ENCODE peak calls at places on chromosomes 7 and 10, in eight cellular contexts. K, D, O, X, Y, N, T and J are unnamed samples.

GRCh38 chr7:80449841-80450240 is 62.0 kb downstream of the GNAT3 start:
- DNase-seq in D (no peak), X (no peak), N (no peak), T (no peak), K (no peak), O (peak), Y (no peak), J (no peak)

GRCh38 chr10:21100871-21101514 is 203.9 kb upstream of the NEBL start:
- DNase-seq in D (peak), N (no peak), T (no peak), Y (no peak), O (no peak), K (no peak), X (no peak), J (no peak)

GRCh38 chr7:139317954-139318505 is 23.1 kb upstream of the FMC1 start:
- DNase-seq in K (no peak), N (no peak), Y (no peak), D (no peak), O (no peak), T (no peak), X (no peak), J (no peak)

GRCh38 chr7:28382146-28382545 is 30.2 kb upstream of the CREB5 start:
- DNase-seq in Y (no peak), K (no peak), T (no peak), N (no peak), D (no peak), X (no peak), O (no peak), J (no peak)

GRCh38 chr10:73076361-73077183 is 20.1 kb downstream of the P4HA1 start:
- DNase-seq in K (no peak), O (peak), D (peak), X (no peak), T (no peak), Y (peak), N (peak), J (no peak)

GRCh38 chr7:38199154-38199553 is 21.1 kb downstream of the STARD3NL start:
- DNase-seq in D (no peak), O (no peak), T (no peak), N (no peak), K (no peak), Y (no peak), X (no peak), J (no peak)

GRCh38 chr10:14705548-14706234 is 69.0 kb downstream of the FAM107B start:
- DNase-seq in K (no peak), O (no peak), N (no peak), D (peak), Y (no peak), T (no peak), X (no peak), J (no peak)

GRCh38 chr10:76432274-76433012 is 1001.0 kb downstream of the LRMDA start:
- DNase-seq in Y (peak), T (no peak), D (peak), X (peak), N (peak), K (no peak), O (no peak), J (peak)

GRCh38 chr7:97772034-97772891 is 40.4 kb downstream of the TAC1 start:
- DNase-seq in O (no peak), K (no peak), D (no peak), X (no peak), Y (no peak), N (no peak), T (no peak), J (no peak)

GRCh38 chr10:69407621-69408301 is 9.0 kb downstream of the TACR2 start:
- DNase-seq in O (no peak), K (peak), N (peak), X (no peak), Y (no peak), D (peak), T (no peak), J (peak)

GRCh38 chr7:6151994-6152735 is 120.3 kb downstream of the CYTH3 start:
- DNase-seq in X (no peak), K (no peak), T (no peak), Y (no peak), N (no peak), O (no peak), D (no peak), J (no peak)

GRCh38 chr7:96800824-96801223 is 91.2 kb upstream of the SEM1 start:
- DNase-seq in T (no peak), O (no peak), K (no peak), N (no peak), X (no peak), Y (no peak), D (no peak), J (no peak)

GRCh38 chr7:130649004-130649790 is 19.4 kb downstream of the COPG2 start:
- DNase-seq in O (no peak), D (peak), Y (no peak), T (no peak), N (no peak), X (no peak), K (no peak), J (no peak)

GRCh38 chr7:1142051-1142635 is 17.9 kb downstream of the ZFAND2A start:
- DNase-seq in O (no peak), Y (no peak), X (no peak), T (no peak), K (no peak), D (no peak), N (no peak), J (no peak)

GRCh38 chr7:95481768-95482167 is 4.0 kb upstream of the ASB4 start:
- DNase-seq in T (no peak), K (no peak), N (no peak), X (no peak), Y (no peak), D (no peak), O (no peak), J (no peak)

GRCh38 chr10:47165711-47166404 is 134.1 kb upstream of the GDF10 start:
- DNase-seq in N (peak), O (peak), T (no peak), Y (peak), K (no peak), X (peak), D (peak), J (no peak)

GRCh38 chr7:107660381-107661080 is at the start of gene SLC26A4:
- DNase-seq in D (peak), K (no peak), Y (no peak), O (peak), N (peak), X (peak), T (no peak), J (no peak)

GRCh38 chr10:122350893-122351292 is 23.6 kb upstream of the PLEKHA1 start:
- DNase-seq in X (no peak), Y (no peak), N (no peak), K (no peak), T (no peak), O (no peak), D (no peak), J (no peak)

GRCh38 chr7:151006590-151007300 is 15.9 kb downstream of the NOS3 start:
- DNase-seq in Y (no peak), D (no peak), X (no peak), O (no peak), K (no peak), T (no peak), N (no peak), J (peak)

GRCh38 chr7:42869131-42870020 is 42.5 kb downstream of the C7orf25 start:
- DNase-seq in D (no peak), K (no peak), X (no peak), N (no peak), O (no peak), T (no peak), Y (no peak), J (no peak)

GRCh38 chr7:32074787-32075570 is 4.8 kb upstream of the PDE1C start:
- DNase-seq in N (no peak), X (no peak), Y (no peak), K (no peak), O (no peak), D (no peak), T (no peak), J (no peak)

GRCh38 chr7:121205777-121206176 is 123.0 kb upstream of the WNT16 start:
- DNase-seq in Y (no peak), O (no peak), D (no peak), T (no peak), X (no peak), N (no peak), K (no peak), J (no peak)

GRCh38 chr10:121708921-121709625 is 110.8 kb upstream of the FGFR2 start:
- DNase-seq in Y (no peak), O (no peak), X (no peak), K (peak), T (no peak), D (peak), N (no peak), J (no peak)

GRCh38 chr7:157490465-157490912 is 153.7 kb downstream of the DNAJB6 start:
- DNase-seq in D (peak), T (no peak), X (peak), O (no peak), Y (no peak), N (no peak), K (no peak), J (no peak)

GRCh38 chr7:92717982-92718716 is 118.2 kb downstream of the CDK6 start:
- DNase-seq in Y (peak), O (peak), D (peak), K (no peak), T (no peak), N (peak), X (peak), J (no peak)

GRCh38 chr7:102395958-102396709 is at the start of gene PRKRIP1:
- DNase-seq in X (peak), N (peak), T (peak), O (peak), K (peak), Y (peak), D (peak), J (peak)

GRCh38 chr7:32243891-32244290 is 173.7 kb upstream of the PDE1C start:
- DNase-seq in O (no peak), X (no peak), D (no peak), Y (no peak), T (no peak), K (no peak), N (no peak), J (no peak)

GRCh38 chr10:110305767-110306451 is 1.2 kb upstream of the SMNDC1 start:
- DNase-seq in X (peak), K (peak), T (peak), Y (peak), N (peak), O (peak), D (peak), J (peak)

GRCh38 chr10:60305394-60305892 is 84.2 kb downstream of the ANK3 start:
- DNase-seq in Y (no peak), N (no peak), D (peak), K (no peak), O (no peak), X (no peak), T (no peak), J (no peak)

GRCh38 chr7:117014099-117014656 is 60.9 kb downstream of the ST7 start:
- DNase-seq in N (no peak), Y (no peak), X (no peak), K (no peak), O (no peak), T (no peak), D (no peak), J (no peak)

GRCh38 chr10:23191764-23192395 is at the start of gene PTF1A:
- DNase-seq in X (no peak), N (no peak), O (peak), K (no peak), D (no peak), Y (no peak), T (no peak), J (peak)

GRCh38 chr7:159062596-159062995 is 82.1 kb downstream of the VIPR2 start:
- DNase-seq in K (no peak), N (no peak), X (no peak), Y (no peak), T (no peak), D (no peak), O (no peak), J (no peak)

GRCh38 chr7:64606385-64606784 is 43.5 kb upstream of the ZNF680 start:
- DNase-seq in N (no peak), O (no peak), K (no peak), Y (no peak), T (no peak), D (no peak), X (no peak), J (no peak)

GRCh38 chr10:132443605-132443997 is 46.6 kb downstream of the PWWP2B start:
- DNase-seq in K (peak), D (peak), Y (no peak), X (no peak), O (peak), N (peak), T (no peak), J (no peak)

GRCh38 chr10:48480397-48481374 is 124.2 kb downstream of the ARHGAP22 start:
- DNase-seq in Y (no peak), T (no peak), D (no peak), K (no peak), X (no peak), O (no peak), N (no peak), J (peak)

GRCh38 chr10:128811943-128812342 is 655.1 kb upstream of the MGMT start:
- DNase-seq in O (peak), K (no peak), N (no peak), Y (no peak), D (no peak), T (no peak), X (no peak), J (no peak)

GRCh38 chr10:128297709-128298457 is 171.7 kb upstream of the MKI67 start:
- DNase-seq in D (no peak), Y (no peak), T (no peak), O (no peak), K (no peak), N (no peak), X (no peak), J (no peak)

GRCh38 chr7:38312776-38313175 is 39.3 kb upstream of the TARP start:
- DNase-seq in K (peak), O (no peak), X (no peak), D (peak), Y (no peak), T (no peak), N (no peak), J (no peak)

GRCh38 chr10:67784584-67784983 is 53.4 kb downstream of the DNAJC12 start:
- DNase-seq in D (peak), N (no peak), Y (no peak), T (no peak), X (no peak), K (no peak), O (no peak), J (no peak)

DNA sequence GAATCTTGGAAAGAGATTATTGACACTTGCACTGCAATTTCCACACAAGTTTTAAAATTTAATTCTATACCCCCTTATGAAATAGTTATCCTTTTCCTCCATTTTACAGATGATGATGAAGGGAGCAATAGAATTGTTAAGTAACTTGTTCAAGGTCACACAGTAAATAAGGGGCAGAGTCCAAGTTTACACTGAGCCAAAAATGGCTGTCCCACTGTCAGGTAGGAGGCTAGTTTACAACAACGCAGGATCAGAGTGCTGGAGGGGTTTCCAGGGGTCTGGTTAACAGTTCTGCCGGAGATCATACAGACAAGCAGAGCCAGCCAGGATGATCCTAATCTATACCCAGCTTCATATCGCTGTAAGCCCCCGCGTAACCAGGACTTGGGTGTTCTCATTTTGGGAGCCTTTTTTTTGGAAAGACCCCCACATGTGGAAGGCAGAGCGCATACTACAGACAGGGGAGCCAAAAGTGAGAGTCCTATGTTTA is 566 bp upstream of the UNC5B start:
- DNase-seq in T (no peak), D (no peak), K (no peak), Y (no peak), X (no peak), O (no peak), N (no peak), J (no peak)
- H3K27ac ChIP-seq in T (no peak), D (no peak), K (peak), Y (peak), X (no peak), O (peak), N (no peak), J (no peak)

GRCh38 chr10:26870766-26871165 is 10.0 kb upstream of the ABI1 start:
- DNase-seq in X (no peak), D (no peak), T (no peak), N (no peak), O (no peak), Y (no peak), K (no peak), J (no peak)

GRCh38 chr10:26863677-26864076 is 2.9 kb upstream of the ABI1 start:
- DNase-seq in T (no peak), O (no peak), N (no peak), Y (no peak), X (no peak), K (no peak), D (no peak), J (no peak)

DNA sequence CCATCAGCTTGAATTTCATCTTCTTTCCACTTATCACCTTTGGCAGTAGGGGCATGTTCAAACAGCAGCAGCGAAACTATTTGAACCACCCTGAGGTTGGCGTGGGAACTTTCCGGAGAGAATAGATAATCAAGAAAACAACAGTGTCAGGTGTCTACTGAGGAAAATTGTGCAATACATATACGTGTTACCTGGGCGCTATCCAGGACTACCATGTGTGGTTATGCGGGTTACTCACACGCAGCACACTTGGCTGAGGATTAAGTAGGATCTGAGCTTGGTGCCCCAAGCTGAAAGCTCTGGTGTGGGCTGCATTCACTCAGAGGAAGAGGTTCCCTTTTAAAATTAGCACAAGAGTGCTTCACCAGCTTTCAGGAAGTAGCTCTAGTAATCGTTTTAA is 8.8 kb upstream of the ABI1 start:
- DNase-seq in T (no peak), K (no peak), N (no peak), Y (no peak), O (peak), D (peak), X (peak), J (no peak)
- H3K27ac ChIP-seq in T (no peak), K (no peak), N (no peak), Y (no peak), O (peak), D (no peak), X (no peak), J (no peak)

DNA sequence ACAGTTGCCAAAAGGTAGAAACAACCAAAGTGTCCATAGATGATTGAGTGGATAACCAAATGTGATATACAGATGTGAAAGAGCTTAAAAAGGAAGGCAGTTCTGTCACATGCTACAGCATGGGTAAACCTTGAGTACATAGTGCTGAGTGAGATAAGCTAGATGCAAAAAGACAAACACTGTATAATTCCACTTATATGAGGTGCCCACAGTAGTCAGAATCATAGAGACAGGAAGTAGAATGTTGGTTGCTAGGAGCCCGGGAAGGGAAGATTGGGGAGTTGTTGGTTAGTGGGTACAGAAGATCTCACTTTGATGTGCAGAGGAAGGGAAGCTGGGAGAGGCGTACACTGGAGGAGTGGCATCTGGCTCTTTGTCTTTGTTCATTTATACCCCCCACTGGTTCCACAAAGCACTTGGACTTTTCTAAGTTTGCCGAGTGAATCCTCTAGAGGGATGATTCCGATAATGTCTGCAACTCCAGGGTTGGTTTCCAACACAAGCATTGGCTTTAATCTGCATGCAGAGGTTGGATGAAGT is 39.4 kb downstream of the TSPAN14 start:
- DNase-seq in D (peak), X (no peak), K (no peak), T (no peak), N (no peak), Y (no peak), O (no peak), J (no peak)
- H3K27ac ChIP-seq in D (no peak), X (peak), K (no peak), T (no peak), N (peak), Y (no peak), O (peak), J (no peak)

DNA sequence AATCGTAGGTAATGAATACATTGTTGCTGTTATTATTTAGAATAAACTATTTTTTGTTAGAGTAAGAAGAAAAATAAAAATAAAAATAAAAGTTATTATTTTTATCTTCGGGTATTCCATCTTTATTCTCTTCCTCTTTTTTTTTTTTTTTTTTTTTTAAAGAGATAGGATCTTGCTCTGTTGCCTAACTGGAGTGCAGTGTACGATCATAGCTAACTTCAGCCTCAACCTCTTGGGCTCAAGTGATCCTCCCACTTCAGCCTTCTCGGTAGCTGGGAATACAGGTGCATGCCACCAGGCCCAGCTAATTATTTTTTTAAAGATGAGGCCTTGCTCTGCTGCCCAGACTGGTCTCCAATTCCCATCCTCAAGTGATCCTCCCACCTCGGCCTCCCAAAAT is 15.4 kb downstream of the STAM start:
- DNase-seq in N (no peak), D (no peak), Y (no peak), O (no peak), X (no peak), K (no peak), T (no peak), J (no peak)
- H3K27ac ChIP-seq in N (no peak), D (no peak), Y (no peak), O (no peak), X (no peak), K (no peak), T (no peak), J (no peak)

DNA sequence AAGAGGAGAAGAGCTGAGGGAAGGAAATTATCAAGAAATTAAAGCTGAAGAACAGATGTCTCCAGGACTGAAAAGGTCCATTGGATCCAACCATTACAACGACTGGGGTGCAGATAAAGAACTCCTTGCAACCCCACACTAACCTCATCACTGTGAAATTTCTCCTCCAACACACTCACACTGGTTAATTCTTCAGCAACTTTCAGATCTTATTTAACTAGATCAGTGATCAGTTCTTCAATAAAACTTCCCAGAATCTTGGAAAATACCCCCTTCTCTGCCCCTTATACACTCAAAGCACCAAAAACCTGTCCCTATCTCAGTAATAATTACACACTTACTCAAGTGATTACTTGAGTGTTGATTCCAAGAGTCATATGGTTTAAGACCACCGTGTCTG is 123.9 kb downstream of the MPP7 start:
- DNase-seq in K (no peak), D (no peak), T (no peak), X (no peak), O (no peak), Y (no peak), N (no peak), J (no peak)
- H3K27ac ChIP-seq in K (no peak), D (no peak), T (no peak), X (no peak), O (no peak), Y (peak), N (no peak), J (no peak)

GRCh38 chr10:99733366-99733765 is 1.3 kb downstream of the CUTC start:
- DNase-seq in O (no peak), X (no peak), T (no peak), D (no peak), Y (no peak), N (peak), K (no peak), J (no peak)
- H3K27ac ChIP-seq in O (no peak), X (peak), T (no peak), D (no peak), Y (no peak), N (peak), K (no peak), J (no peak)

GRCh38 chr7:75983471-75984129 is 10.8 kb downstream of the TMEM120A start:
- DNase-seq in X (no peak), N (no peak), O (no peak), D (no peak), K (no peak), Y (no peak), T (no peak), J (no peak)
- H3K27ac ChIP-seq in X (no peak), N (no peak), O (no peak), D (no peak), K (no peak), Y (peak), T (no peak), J (no peak)